ENCODE peak calls at places on chromosomes 13 and 19, in ten cellular contexts. V, P, K, D, L, N, R, J, E and T are unnamed samples.

GRCh38 chr19:46697142-46697960 is 19.6 kb downstream of the PRKD2 start:
- DNase-seq in V (no peak), P (peak; percentile 56), K (peak; percentile 97), D (no peak), L (peak; percentile 97), N (peak; percentile 49), R (peak; percentile 97), J (no peak), E (peak; percentile 96), T (peak; percentile 77)

GRCh38 chr13:44140146-44140545 is 233.5 kb upstream of the SERP2 start:
- DNase-seq in V (no peak), P (no peak), K (peak; percentile 76), D (no peak), L (peak; percentile 76), N (no peak), R (no peak), J (no peak), E (peak; percentile 62), T (peak; percentile 51)

GRCh38 chr13:69226427-69226826 is 881.2 kb upstream of the ATXN8OS start:
- DNase-seq in V (no peak), P (no peak), K (no peak), D (no peak), L (no peak), N (no peak), R (no peak), J (no peak), E (no peak), T (no peak)

GRCh38 chr13:77857810-77858209 is 60.8 kb downstream of the EDNRB start:
- DNase-seq in V (no peak), P (no peak), K (no peak), D (no peak), L (no peak), N (peak; percentile 72), R (no peak), J (no peak), E (no peak), T (no peak)

GRCh38 chr19:52398091-52398461 is 427 bp downstream of the ZNF528 start:
- DNase-seq in V (no peak), P (no peak), K (peak; percentile 21), D (no peak), L (peak; percentile 36), N (peak; percentile 1), R (no peak), J (no peak), E (peak; percentile 8), T (no peak)

GRCh38 chr19:10113964-10114650 is 2.6 kb downstream of the P2RY11 start:
- DNase-seq in V (no peak), P (no peak), K (no peak), D (no peak), L (no peak), N (no peak), R (no peak), J (no peak), E (no peak), T (no peak)

GRCh38 chr13:81927347-81927746 is 1586.4 kb upstream of the SPRY2 start:
- DNase-seq in V (no peak), P (no peak), K (no peak), D (no peak), L (peak; percentile 6), N (no peak), R (no peak), J (no peak), E (no peak), T (peak; percentile 24)

GRCh38 chr13:110509478-110509926 is 52.0 kb downstream of the RAB20 start:
- DNase-seq in V (no peak), P (no peak), K (no peak), D (no peak), L (no peak), N (peak; percentile 41), R (no peak), J (no peak), E (no peak), T (no peak)

GRCh38 chr19:38394488-38394887 is 6.0 kb downstream of the SPRED3 start:
- DNase-seq in V (peak; percentile 33), P (no peak), K (no peak), D (peak; percentile 56), L (peak; percentile 86), N (no peak), R (no peak), J (no peak), E (no peak), T (no peak)

GRCh38 chr13:96796234-96796633 is 198.0 kb downstream of the OXGR1 start:
- DNase-seq in V (no peak), P (no peak), K (no peak), D (no peak), L (no peak), N (no peak), R (no peak), J (no peak), E (no peak), T (no peak)

GRCh38 chr19:41308450-41309224 is 1.3 kb upstream of the CCDC97 start:
- DNase-seq in V (peak; percentile 96), P (peak; percentile 77), K (peak; percentile 98), D (peak; percentile 87), L (peak; percentile 87), N (peak; percentile 86), R (peak; percentile 98), J (peak; percentile 69), E (peak; percentile 97), T (peak; percentile 88)

GRCh38 chr19:41311072-41311471 is 1.1 kb downstream of the CCDC97 start:
- DNase-seq in V (no peak), P (no peak), K (no peak), D (no peak), L (no peak), N (no peak), R (peak; percentile 53), J (no peak), E (no peak), T (no peak)

GRCh38 chr19:41309225-41310030 is 544 bp upstream of the CCDC97 start:
- DNase-seq in V (no peak), P (no peak), K (no peak), D (no peak), L (no peak), N (no peak), R (peak; percentile 71), J (no peak), E (no peak), T (no peak)

GRCh38 chr19:41310031-41310831 is at the start of gene CCDC97:
- DNase-seq in V (peak; percentile 89), P (peak; percentile 72), K (peak; percentile 88), D (peak; percentile 84), L (peak; percentile 94), N (peak; percentile 85), R (peak; percentile 96), J (peak; percentile 68), E (peak; percentile 90), T (peak; percentile 90)

DNA sequence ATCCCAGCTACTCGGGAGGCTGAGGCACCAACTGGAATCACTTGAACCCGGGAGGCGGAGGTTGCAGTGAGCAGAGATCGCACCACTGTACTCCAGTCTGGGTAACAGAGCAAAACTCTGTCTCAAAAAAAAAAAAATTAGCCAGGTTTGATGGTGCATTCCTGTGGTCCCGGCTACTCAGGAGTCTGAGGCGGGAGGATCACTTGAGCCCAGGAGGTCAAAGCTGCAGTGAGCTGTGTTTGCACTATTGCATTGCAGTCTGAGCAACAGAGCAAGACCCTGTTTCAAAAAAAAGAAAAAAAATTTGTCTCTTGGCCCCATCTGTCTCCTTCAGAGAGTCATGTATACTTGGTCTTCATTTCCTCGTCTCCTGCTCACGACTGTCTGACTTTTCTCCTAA is 1.6 kb downstream of the CCDC97 start:
- DNase-seq in V (no peak), P (no peak), K (no peak), D (no peak), L (no peak), N (no peak), R (peak; percentile 32), J (no peak), E (no peak), T (no peak)
- H3K4me3 ChIP-seq in V (no peak overlapping the region), P (no peak overlapping the region), K (no peak overlapping the region), D (no peak overlapping the region), L (peak overlapping the region; percentile 94), N (no peak overlapping the region), R (no peak overlapping the region), J (peak overlapping the region; percentile 93), E (no peak overlapping the region), T (no peak overlapping the region)

GRCh38 chr13:34038326-34039068 is 220.5 kb downstream of the RFC3 start:
- DNase-seq in V (no peak), P (no peak), K (no peak), D (no peak), L (no peak), N (no peak), R (no peak), J (no peak), E (no peak), T (no peak)

GRCh38 chr13:34039678-34040077 is 221.7 kb downstream of the RFC3 start:
- DNase-seq in V (no peak), P (no peak), K (no peak), D (no peak), L (no peak), N (no peak), R (no peak), J (no peak), E (no peak), T (no peak)

GRCh38 chr13:34035676-34036325 is 217.9 kb downstream of the RFC3 start:
- DNase-seq in V (no peak), P (no peak), K (no peak), D (no peak), L (no peak), N (no peak), R (no peak), J (no peak), E (no peak), T (no peak)

GRCh38 chr13:34035178-34035577 is 217.2 kb downstream of the RFC3 start:
- DNase-seq in V (no peak), P (no peak), K (no peak), D (no peak), L (no peak), N (no peak), R (no peak), J (no peak), E (no peak), T (no peak)

GRCh38 chr13:34037636-34038325 is 219.8 kb downstream of the RFC3 start:
- DNase-seq in V (no peak), P (no peak), K (no peak), D (no peak), L (peak; percentile 32), N (no peak), R (no peak), J (no peak), E (no peak), T (no peak)
- H3K9me3 ChIP-seq in V (no peaks in the 10 kb centered on the region), P (no peaks in the 10 kb centered on the region), K (no peaks in the 10 kb centered on the region), D (no peaks in the 10 kb centered on the region), L (no peaks in the 10 kb centered on the region), N (no peaks in the 10 kb centered on the region), R (peaks cover 1% of the 10 kb centered on the region), J (no peaks in the 10 kb centered on the region), E (no peaks in the 10 kb centered on the region), T (no peaks in the 10 kb centered on the region)

DNA sequence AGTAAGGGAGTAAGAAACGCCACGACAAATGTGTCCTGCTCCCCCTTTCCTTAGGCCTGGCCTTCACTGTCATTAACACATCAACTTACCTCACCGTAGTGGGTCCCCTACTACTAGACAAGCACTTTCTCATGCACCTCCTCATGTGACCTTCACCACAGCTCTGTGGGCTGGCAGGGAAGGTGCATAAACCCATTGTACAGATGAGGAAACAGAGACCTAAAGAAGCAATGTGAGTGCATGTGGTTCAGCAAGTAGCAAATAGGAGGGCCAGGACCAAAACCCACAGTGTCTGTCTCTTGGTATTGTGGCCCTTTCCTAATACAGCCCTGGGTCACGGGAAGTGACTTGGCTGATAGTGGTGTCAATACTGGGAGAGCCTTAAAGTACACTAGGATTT is 5.3 kb downstream of the CCDC70 start:
- DNase-seq in V (no peak), P (no peak), K (no peak), D (no peak), L (no peak), N (no peak), R (no peak), J (no peak), E (no peak), T (no peak)
- H3K27me3 ChIP-seq in V (no peaks in the 10 kb centered on the region), P (no peaks in the 10 kb centered on the region), K (no peaks in the 10 kb centered on the region), D (no peaks in the 10 kb centered on the region), L (no peaks in the 10 kb centered on the region), N (peaks cover 29% of the 10 kb centered on the region), R (no peaks in the 10 kb centered on the region), J (peaks cover 2% of the 10 kb centered on the region), E (no peaks in the 10 kb centered on the region), T (no peaks in the 10 kb centered on the region)

GRCh38 chr19:17303940-17304267 is 679 bp upstream of the ABHD8 start:
- DNase-seq in V (no peak), P (no peak), K (no peak), D (no peak), L (no peak), N (no peak), R (no peak), J (no peak), E (no peak), T (no peak)
- H3K4me3 ChIP-seq in V (peak overlapping the region; percentile 85), P (no peak overlapping the region), K (peak overlapping the region; percentile 63), D (peak overlapping the region; percentile 32), L (no peak overlapping the region), N (no peak overlapping the region), R (no peak overlapping the region), J (no peak overlapping the region), E (no peak overlapping the region), T (no peak overlapping the region)